ENCODE peak calls at places on chromosomes 13 and 19, in four cellular contexts. S is mesendoderm, H is IMR-90, E is H1. U is an unnamed sample.

GRCh38 chr19:45733160-45733810 is at the start of gene MEIOSIN:
- DNase-seq in S (no peak), H (no peak), E (no peak), U (no peak)

GRCh38 chr19:1770866-1771576 is 17.7 kb downstream of the ONECUT3 start:
- DNase-seq in S (no peak), H (no peak), E (no peak), U (no peak)

GRCh38 chr13:62626771-62627170 is 1211.1 kb upstream of the PCDH20 start:
- DNase-seq in S (peak; percentile 65), H (no peak), E (peak; percentile 86), U (peak; percentile 56)

GRCh38 chr13:28423010-28423409 is 71.9 kb downstream of the FLT1 start:
- DNase-seq in S (no peak), H (no peak), E (no peak), U (no peak)

GRCh38 chr19:54010474-54010873 is 19.0 kb downstream of the CACNG6 start:
- DNase-seq in S (no peak), H (no peak), E (no peak), U (no peak)

GRCh38 chr19:19372656-19373416 is 32.6 kb upstream of the GATAD2A start:
- DNase-seq in S (peak; percentile 51), H (peak; percentile 45), E (no peak), U (peak; percentile 72)

GRCh38 chr19:29478578-29479565 is 46.9 kb upstream of the VSTM2B start:
- DNase-seq in S (peak; percentile 85), H (no peak), E (peak; percentile 85), U (peak; percentile 90)

GRCh38 chr13:34577051-34577450 is 365.0 kb upstream of the NBEA start:
- DNase-seq in S (no peak), H (no peak), E (no peak), U (no peak)

GRCh38 chr13:29567411-29567810 is 28.1 kb downstream of the SLC7A1 start:
- DNase-seq in S (no peak), H (no peak), E (no peak), U (no peak)

GRCh38 chr13:69291292-69291906 is 816.2 kb upstream of the ATXN8OS start:
- DNase-seq in S (peak; percentile 29), H (no peak), E (no peak), U (no peak)

GRCh38 chr19:48365602-48366001 is 1.4 kb downstream of the SYNGR4 start:
- DNase-seq in S (no peak), H (no peak), E (no peak), U (no peak)

GRCh38 chr13:111323549-111323948 is 3.1 kb downstream of the TEX29 start:
- DNase-seq in S (no peak), H (no peak), E (no peak), U (peak; percentile 17)

GRCh38 chr13:110216403-110217041 is 90.4 kb downstream of the COL4A1 start:
- DNase-seq in S (no peak), H (peak; percentile 78), E (no peak), U (no peak)

GRCh38 chr13:108496364-108497215 is 132.8 kb upstream of the MYO16 start:
- DNase-seq in S (peak; percentile 51), H (no peak), E (peak; percentile 46), U (peak; percentile 41)

GRCh38 chr19:43534811-43535761 is 2.1 kb downstream of the ZNF575 start:
- DNase-seq in S (peak; percentile 93), H (peak; percentile 61), E (peak; percentile 89), U (peak; percentile 92)

GRCh38 chr19:1518471-1518870 is 5.4 kb upstream of the PLK5 start:
- DNase-seq in S (no peak), H (no peak), E (no peak), U (no peak)

GRCh38 chr19:10111405-10111811 is at the start of gene P2RY11:
- DNase-seq in S (no peak), H (no peak), E (no peak), U (no peak)

GRCh38 chr19:10113592-10113963 is 2.1 kb downstream of the P2RY11 start:
- DNase-seq in S (peak; percentile 26), H (no peak), E (peak; percentile 69), U (peak; percentile 59)

GRCh38 chr19:10110972-10111317 is 548 bp upstream of the P2RY11 start:
- DNase-seq in S (no peak), H (no peak), E (no peak), U (no peak)

GRCh38 chr19:10112895-10113591 is 1.6 kb downstream of the P2RY11 start:
- DNase-seq in S (peak; percentile 78), H (no peak), E (peak; percentile 94), U (peak; percentile 87)

DNA sequence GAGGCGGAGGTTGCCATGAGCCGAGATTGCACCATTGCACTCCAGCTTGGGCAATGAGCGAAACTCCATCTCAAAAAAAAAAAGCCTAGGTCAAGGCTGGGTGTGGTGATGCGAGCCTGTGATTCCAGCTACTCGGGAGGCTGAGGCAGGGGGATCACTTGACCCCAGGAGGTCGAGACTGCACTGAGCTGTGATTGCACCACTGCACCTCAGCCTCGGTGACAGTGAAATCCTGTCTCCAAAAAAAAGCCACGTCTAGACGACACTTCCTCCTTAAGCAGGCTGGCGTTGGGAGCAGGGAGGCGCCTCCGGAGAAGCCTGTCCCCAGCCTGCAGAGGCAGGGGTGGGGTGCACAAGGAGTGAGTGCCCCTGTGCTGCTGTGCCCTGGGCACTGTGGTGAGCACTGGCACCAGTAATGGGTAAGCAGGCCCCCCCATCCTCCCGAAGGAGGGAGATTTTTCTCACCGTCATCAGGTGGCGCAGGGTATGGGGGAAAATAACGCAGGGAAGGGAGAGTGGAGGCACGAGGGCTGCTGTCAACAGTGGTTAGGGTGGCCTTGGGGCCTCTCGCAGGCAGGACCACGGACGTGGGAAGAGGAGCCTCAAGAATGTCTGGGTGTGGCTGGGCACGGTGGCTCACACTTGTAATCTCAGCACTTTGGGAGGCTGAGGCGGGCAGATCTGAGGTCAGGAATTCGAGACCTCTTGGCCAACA is 701 bp downstream of the P2RY11 start:
- DNase-seq in S (peak; percentile 38), H (no peak), E (no peak), U (no peak)
- H3K56ac ChIP-seq in S (no peak overlapping the region), H (no peak overlapping the region), E (no peak overlapping the region), U (no peak overlapping the region)

GRCh38 chr19:40745402-40745780 is 4.9 kb downstream of the ACTMAP start:
- DNase-seq in S (peak; percentile 73), H (peak; percentile 63), E (no peak), U (no peak)
- H2BK120ac ChIP-seq in S (no peak overlapping the region), H (peak overlapping the region; percentile 91), E (no peak overlapping the region), U (no peak overlapping the region)

GRCh38 chr13:103156346-103156998 is 90.3 kb upstream of the SLC10A2 start:
- DNase-seq in S (no peak), H (no peak), E (no peak), U (no peak)
- H3K56ac ChIP-seq in S (no peak overlapping the region), H (no peak overlapping the region), E (no peak overlapping the region), U (no peak overlapping the region)

DNA sequence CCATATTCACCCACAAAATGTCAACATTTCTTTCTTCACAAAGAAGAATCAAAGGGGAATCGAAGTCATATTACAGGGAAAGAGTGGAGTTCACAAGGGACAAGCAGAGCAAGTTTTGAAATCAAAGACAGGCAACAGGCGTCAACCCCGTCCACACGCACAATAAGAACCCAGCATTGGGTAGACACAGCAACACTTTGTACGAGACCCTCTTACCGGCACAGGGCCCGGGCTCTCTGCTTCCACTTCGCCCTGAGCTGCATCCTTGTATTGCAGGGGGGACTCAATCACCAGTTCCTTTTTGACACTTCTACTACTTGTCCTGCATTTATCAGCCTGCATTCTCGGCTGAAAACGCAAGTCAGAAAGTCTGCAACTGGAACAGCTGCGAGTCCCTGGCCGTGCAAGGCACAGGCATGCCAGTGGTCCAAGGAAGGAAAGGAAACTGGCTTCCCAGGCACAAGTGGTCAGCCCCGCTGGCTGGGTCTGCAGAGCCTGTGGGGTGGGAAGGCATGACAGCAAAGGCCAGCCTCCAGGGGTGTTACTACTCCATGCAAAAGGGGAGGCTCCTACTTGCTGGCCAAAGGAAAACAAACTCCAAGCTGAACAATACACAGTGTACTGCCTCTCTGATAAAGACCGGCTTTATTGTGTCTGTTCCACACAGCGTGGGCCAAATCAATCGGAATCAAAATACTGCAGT is at the start of gene DOCK9:
- DNase-seq in S (peak; percentile 57), H (peak; percentile 65), E (peak; percentile 55), U (peak; percentile 63)
- H2BK120ac ChIP-seq in S (no peak within 1 kb of the TSS), H (peak within 1 kb of the TSS; percentile 72), E (no peak within 1 kb of the TSS), U (no peak within 1 kb of the TSS)

GRCh38 chr13:51045450-51045849 is 65.6 kb downstream of the C13orf42 start:
- DNase-seq in S (no peak), H (no peak), E (peak; percentile 41), U (no peak)

GRCh38 chr13:51041710-51042109 is 69.4 kb downstream of the C13orf42 start:
- DNase-seq in S (no peak), H (no peak), E (peak; percentile 20), U (no peak)

GRCh38 chr13:51041126-51041525 is 69.9 kb downstream of the C13orf42 start:
- DNase-seq in S (no peak), H (no peak), E (no peak), U (no peak)

GRCh38 chr13:51047434-51048165 is 63.5 kb downstream of the C13orf42 start:
- DNase-seq in S (no peak), H (no peak), E (peak; percentile 7), U (no peak)

DNA sequence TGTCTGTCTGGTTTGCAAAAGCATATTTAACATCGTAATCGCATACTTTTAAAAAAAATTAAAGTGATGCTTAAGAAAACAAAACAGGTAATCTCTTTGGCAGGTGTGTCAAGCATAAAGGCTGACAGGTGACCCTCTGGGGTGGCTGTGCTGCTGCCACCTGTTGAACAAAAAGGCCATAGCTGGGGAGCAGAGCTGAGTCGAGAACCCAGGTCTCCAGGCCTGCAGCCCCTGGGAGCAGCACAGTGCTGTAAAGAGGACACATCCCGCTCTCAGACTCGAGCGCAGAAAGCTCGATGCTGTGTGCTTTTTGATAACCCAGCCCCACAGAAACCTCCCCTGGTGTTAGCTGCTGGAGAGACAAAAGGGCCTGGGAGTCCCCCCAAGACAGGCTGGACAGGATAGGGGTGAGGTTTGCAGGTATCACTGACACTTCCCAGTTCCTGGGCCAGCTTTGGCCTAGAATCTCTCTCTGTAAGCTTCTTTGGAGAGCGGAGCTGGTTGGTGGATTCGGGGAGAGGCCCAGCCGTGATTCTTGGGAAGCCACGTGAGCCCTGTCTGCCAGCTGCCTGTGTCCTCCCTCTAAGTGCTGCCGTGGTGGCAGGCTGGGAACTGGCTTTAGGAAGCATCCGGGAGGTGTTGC is 66.9 kb downstream of the C13orf42 start:
- DNase-seq in S (no peak), H (no peak), E (peak; percentile 46), U (no peak)
- H3K56ac ChIP-seq in S (no peak overlapping the region), H (no peak overlapping the region), E (no peak overlapping the region), U (no peak overlapping the region)

GRCh38 chr19:49894879-49895565 is 1.7 kb downstream of the IL4I1 start:
- DNase-seq in S (no peak), H (no peak), E (no peak), U (no peak)
- H2BK120ac ChIP-seq in S (no peak overlapping the region), H (no peak overlapping the region), E (no peak overlapping the region), U (no peak overlapping the region)

GRCh38 chr19:13078897-13079541 is 23.6 kb downstream of the LYL1 start:
- DNase-seq in S (no peak), H (no peak), E (no peak), U (no peak)
- H3K56ac ChIP-seq in S (no peak overlapping the region), H (no peak overlapping the region), E (no peak overlapping the region), U (no peak overlapping the region)

U was measured in H9.